ENCODE peak calls at places on chromosomes 7 and 10, in ten cellular contexts. One of them, this sample, is unnamed.

GRCh38 chr10:53918755-53919154 is 882.3 kb downstream of the PCDH15 start:
- DNase-seq in body of pancreas: no peak
- DNase-seq in transverse colon: no peak
- DNase-seq in breast epithelium: no peak
- DNase-seq in spleen: no peak
- DNase-seq in IMR-90: no peak
- DNase-seq in GM12878: no peak
- DNase-seq in gastrocnemius medialis: no peak
- DNase-seq in sigmoid colon: no peak
- DNase-seq in tibial nerve: no peak
- DNase-seq in this sample: no peak

GRCh38 chr10:4867109-4867519 is 41.1 kb downstream of the AKR1E2 start:
- DNase-seq in body of pancreas: no peak
- DNase-seq in transverse colon: no peak
- DNase-seq in breast epithelium: no peak
- DNase-seq in spleen: no peak
- DNase-seq in IMR-90: no peak
- DNase-seq in GM12878: no peak
- DNase-seq in gastrocnemius medialis: no peak
- DNase-seq in sigmoid colon: no peak
- DNase-seq in tibial nerve: no peak
- DNase-seq in this sample: no peak

GRCh38 chr7:18786196-18786727 is 290.7 kb downstream of the HDAC9 start:
- DNase-seq in body of pancreas: no peak
- DNase-seq in transverse colon: no peak
- DNase-seq in breast epithelium: no peak
- DNase-seq in spleen: no peak
- DNase-seq in IMR-90: no peak
- DNase-seq in GM12878: no peak
- DNase-seq in gastrocnemius medialis: no peak
- DNase-seq in sigmoid colon: no peak
- DNase-seq in tibial nerve: no peak
- DNase-seq in this sample: no peak

GRCh38 chr10:121131426-121132277 is 280.5 kb downstream of the WDR11 start:
- DNase-seq in body of pancreas: no peak
- DNase-seq in transverse colon: no peak
- DNase-seq in breast epithelium: no peak
- DNase-seq in spleen: no peak
- DNase-seq in IMR-90: no peak
- DNase-seq in GM12878: no peak
- DNase-seq in gastrocnemius medialis: no peak
- DNase-seq in sigmoid colon: no peak
- DNase-seq in tibial nerve: peak
- DNase-seq in this sample: no peak

GRCh38 chr10:43671659-43672555 is 23.2 kb upstream of the ZNF32 start:
- DNase-seq in body of pancreas: peak
- DNase-seq in transverse colon: peak
- DNase-seq in breast epithelium: peak
- DNase-seq in spleen: no peak
- DNase-seq in IMR-90: peak
- DNase-seq in GM12878: no peak
- DNase-seq in gastrocnemius medialis: peak
- DNase-seq in sigmoid colon: peak
- DNase-seq in tibial nerve: no peak
- DNase-seq in this sample: no peak

GRCh38 chr7:24756545-24756988 is 697 bp downstream of the GSDME start:
- DNase-seq in body of pancreas: no peak
- DNase-seq in transverse colon: no peak
- DNase-seq in breast epithelium: no peak
- DNase-seq in spleen: no peak
- DNase-seq in IMR-90: peak
- DNase-seq in GM12878: no peak
- DNase-seq in gastrocnemius medialis: no peak
- DNase-seq in sigmoid colon: no peak
- DNase-seq in tibial nerve: no peak
- DNase-seq in this sample: no peak

GRCh38 chr7:32378991-32379390 is 111.2 kb downstream of the LSM5 start:
- DNase-seq in body of pancreas: no peak
- DNase-seq in transverse colon: no peak
- DNase-seq in breast epithelium: no peak
- DNase-seq in spleen: no peak
- DNase-seq in IMR-90: no peak
- DNase-seq in GM12878: no peak
- DNase-seq in gastrocnemius medialis: no peak
- DNase-seq in sigmoid colon: no peak
- DNase-seq in tibial nerve: no peak
- DNase-seq in this sample: no peak

GRCh38 chr10:4303045-4303444 is 518.0 kb upstream of the KLF6 start:
- DNase-seq in body of pancreas: no peak
- DNase-seq in transverse colon: no peak
- DNase-seq in breast epithelium: no peak
- DNase-seq in spleen: no peak
- DNase-seq in IMR-90: peak
- DNase-seq in GM12878: no peak
- DNase-seq in gastrocnemius medialis: no peak
- DNase-seq in sigmoid colon: no peak
- DNase-seq in tibial nerve: no peak
- DNase-seq in this sample: no peak

DNA sequence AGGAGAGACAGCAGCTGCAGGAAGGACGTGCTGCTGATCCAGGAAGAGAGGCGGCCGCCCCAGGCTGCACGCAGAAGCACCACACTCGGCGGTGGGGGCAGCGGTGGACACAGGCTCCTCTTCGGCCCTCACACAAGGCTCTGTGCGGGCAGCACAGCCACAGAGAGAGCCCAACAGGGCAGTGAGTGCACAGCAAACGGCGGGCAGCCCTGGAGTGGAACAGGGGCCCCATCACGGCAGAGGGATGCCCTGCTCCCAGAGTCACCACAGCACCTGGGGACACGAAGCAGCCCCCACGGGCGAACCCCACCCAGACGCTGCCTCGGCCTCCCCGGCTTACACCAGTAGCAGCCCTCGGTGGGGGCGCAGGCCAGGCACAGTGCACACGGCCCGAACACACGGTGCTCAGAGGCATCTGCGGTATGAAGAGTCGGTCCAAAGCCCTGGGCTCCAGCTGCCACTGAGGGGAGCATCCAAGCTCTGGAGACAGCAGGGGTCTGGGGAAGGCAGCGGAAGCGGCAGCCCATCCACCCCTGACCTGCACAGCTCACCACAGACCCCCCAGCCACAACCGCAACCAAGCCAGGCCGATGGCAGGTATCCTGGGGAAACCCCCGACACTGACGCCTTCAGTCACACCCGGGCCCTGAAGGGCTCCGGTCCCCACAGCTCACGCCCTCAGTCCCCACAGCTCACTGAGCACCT is 16.8 kb downstream of the NUDT1 start:
- DNase-seq in body of pancreas: no peak
- DNase-seq in transverse colon: no peak
- DNase-seq in breast epithelium: no peak
- DNase-seq in spleen: peak
- DNase-seq in IMR-90: no peak
- DNase-seq in GM12878: peak
- DNase-seq in gastrocnemius medialis: no peak
- DNase-seq in sigmoid colon: no peak
- DNase-seq in tibial nerve: no peak
- DNase-seq in this sample: no peak
- TF ChIP-seq POLR2A in body of pancreas: no peak
- TF ChIP-seq POLR2A in transverse colon: no peak
- TF ChIP-seq POLR2A in breast epithelium: no peak
- TF ChIP-seq POLR2A in spleen: no peak
- TF ChIP-seq POLR2A in IMR-90: no peak
- TF ChIP-seq POLR2A in GM12878: no peak
- TF ChIP-seq POLR2A in gastrocnemius medialis: no peak
- TF ChIP-seq POLR2A in sigmoid colon: no peak
- TF ChIP-seq POLR2A in tibial nerve: no peak
- TF ChIP-seq POLR2A in this sample: no peak

GRCh38 chr10:103833731-103834365 is 21.5 kb downstream of the SH3PXD2A start:
- DNase-seq in body of pancreas: peak
- DNase-seq in transverse colon: peak
- DNase-seq in breast epithelium: no peak
- DNase-seq in spleen: peak
- DNase-seq in IMR-90: no peak
- DNase-seq in GM12878: no peak
- DNase-seq in gastrocnemius medialis: peak
- DNase-seq in sigmoid colon: peak
- DNase-seq in tibial nerve: peak
- DNase-seq in this sample: no peak
- H3K27ac ChIP-seq in body of pancreas: peak
- H3K27ac ChIP-seq in transverse colon: peak
- H3K27ac ChIP-seq in breast epithelium: peak
- H3K27ac ChIP-seq in spleen: peak
- H3K27ac ChIP-seq in IMR-90: no peak
- H3K27ac ChIP-seq in GM12878: no peak
- H3K27ac ChIP-seq in gastrocnemius medialis: peak
- H3K27ac ChIP-seq in sigmoid colon: peak
- H3K27ac ChIP-seq in tibial nerve: peak
- H3K27ac ChIP-seq in this sample: peak

GRCh38 chr7:134571101-134571500 is 22.2 kb downstream of the AKR1B15 start:
- DNase-seq in body of pancreas: no peak
- DNase-seq in transverse colon: no peak
- DNase-seq in breast epithelium: no peak
- DNase-seq in spleen: no peak
- DNase-seq in IMR-90: no peak
- DNase-seq in GM12878: no peak
- DNase-seq in gastrocnemius medialis: no peak
- DNase-seq in sigmoid colon: no peak
- DNase-seq in tibial nerve: no peak
- DNase-seq in this sample: no peak

GRCh38 chr7:134565643-134566136 is 16.8 kb downstream of the AKR1B15 start:
- DNase-seq in body of pancreas: no peak
- DNase-seq in transverse colon: no peak
- DNase-seq in breast epithelium: peak
- DNase-seq in spleen: no peak
- DNase-seq in IMR-90: peak
- DNase-seq in GM12878: no peak
- DNase-seq in gastrocnemius medialis: no peak
- DNase-seq in sigmoid colon: no peak
- DNase-seq in tibial nerve: no peak
- DNase-seq in this sample: no peak

GRCh38 chr7:134562136-134562535 is 13.2 kb downstream of the AKR1B15 start:
- DNase-seq in body of pancreas: no peak
- DNase-seq in transverse colon: no peak
- DNase-seq in breast epithelium: peak
- DNase-seq in spleen: no peak
- DNase-seq in IMR-90: peak
- DNase-seq in GM12878: no peak
- DNase-seq in gastrocnemius medialis: no peak
- DNase-seq in sigmoid colon: no peak
- DNase-seq in tibial nerve: no peak
- DNase-seq in this sample: no peak

GRCh38 chr7:134571746-134572461 is 23.0 kb downstream of the AKR1B15 start:
- DNase-seq in body of pancreas: no peak
- DNase-seq in transverse colon: no peak
- DNase-seq in breast epithelium: no peak
- DNase-seq in spleen: no peak
- DNase-seq in IMR-90: no peak
- DNase-seq in GM12878: no peak
- DNase-seq in gastrocnemius medialis: no peak
- DNase-seq in sigmoid colon: no peak
- DNase-seq in tibial nerve: no peak
- DNase-seq in this sample: no peak

DNA sequence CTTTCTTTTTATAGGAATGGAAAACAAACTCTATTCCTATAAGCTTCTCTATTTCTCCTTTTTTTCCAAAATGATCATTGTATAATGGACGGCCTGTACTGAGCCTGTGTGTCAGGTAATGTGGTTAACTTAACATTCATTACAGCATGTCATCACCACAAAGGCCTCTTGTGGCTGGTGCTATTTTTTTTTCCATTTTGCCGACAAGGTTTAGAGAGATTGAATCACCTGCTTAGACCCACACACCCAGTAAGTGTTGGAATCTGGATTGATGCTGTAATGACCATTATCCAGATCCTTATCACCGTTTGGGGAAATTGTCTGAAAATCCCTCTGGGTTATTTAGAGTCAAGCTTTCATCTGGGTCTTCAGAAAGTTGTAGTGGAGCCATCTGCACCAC is 18.5 kb downstream of the AKR1B15 start:
- DNase-seq in body of pancreas: no peak
- DNase-seq in transverse colon: no peak
- DNase-seq in breast epithelium: no peak
- DNase-seq in spleen: no peak
- DNase-seq in IMR-90: no peak
- DNase-seq in GM12878: no peak
- DNase-seq in gastrocnemius medialis: no peak
- DNase-seq in sigmoid colon: no peak
- DNase-seq in tibial nerve: no peak
- DNase-seq in this sample: no peak
- H3K4me3 ChIP-seq in body of pancreas: no peak
- H3K4me3 ChIP-seq in transverse colon: no peak
- H3K4me3 ChIP-seq in breast epithelium: no peak
- H3K4me3 ChIP-seq in spleen: no peak
- H3K4me3 ChIP-seq in IMR-90: no peak
- H3K4me3 ChIP-seq in GM12878: no peak
- H3K4me3 ChIP-seq in gastrocnemius medialis: no peak
- H3K4me3 ChIP-seq in sigmoid colon: no peak
- H3K4me3 ChIP-seq in tibial nerve: no peak
- H3K4me3 ChIP-seq in this sample: no peak

GRCh38 chr7:129094501-129094900 is 39.6 kb upstream of the TNPO3 start:
- DNase-seq in body of pancreas: no peak
- DNase-seq in transverse colon: no peak
- DNase-seq in breast epithelium: no peak
- DNase-seq in spleen: no peak
- DNase-seq in IMR-90: no peak
- DNase-seq in GM12878: no peak
- DNase-seq in gastrocnemius medialis: no peak
- DNase-seq in sigmoid colon: no peak
- DNase-seq in tibial nerve: no peak
- DNase-seq in this sample: no peak

GRCh38 chr7:129090307-129090907 is 35.5 kb upstream of the TNPO3 start:
- DNase-seq in body of pancreas: no peak
- DNase-seq in transverse colon: no peak
- DNase-seq in breast epithelium: no peak
- DNase-seq in spleen: no peak
- DNase-seq in IMR-90: no peak
- DNase-seq in GM12878: no peak
- DNase-seq in gastrocnemius medialis: no peak
- DNase-seq in sigmoid colon: no peak
- DNase-seq in tibial nerve: no peak
- DNase-seq in this sample: no peak

GRCh38 chr7:129093867-129094456 is 39.1 kb upstream of the TNPO3 start:
- DNase-seq in body of pancreas: no peak
- DNase-seq in transverse colon: no peak
- DNase-seq in breast epithelium: no peak
- DNase-seq in spleen: no peak
- DNase-seq in IMR-90: no peak
- DNase-seq in GM12878: no peak
- DNase-seq in gastrocnemius medialis: no peak
- DNase-seq in sigmoid colon: no peak
- DNase-seq in tibial nerve: no peak
- DNase-seq in this sample: no peak

GRCh38 chr7:129089521-129090212 is 34.8 kb upstream of the TNPO3 start:
- DNase-seq in body of pancreas: no peak
- DNase-seq in transverse colon: no peak
- DNase-seq in breast epithelium: no peak
- DNase-seq in spleen: no peak
- DNase-seq in IMR-90: no peak
- DNase-seq in GM12878: peak
- DNase-seq in gastrocnemius medialis: no peak
- DNase-seq in sigmoid colon: no peak
- DNase-seq in tibial nerve: no peak
- DNase-seq in this sample: no peak

DNA sequence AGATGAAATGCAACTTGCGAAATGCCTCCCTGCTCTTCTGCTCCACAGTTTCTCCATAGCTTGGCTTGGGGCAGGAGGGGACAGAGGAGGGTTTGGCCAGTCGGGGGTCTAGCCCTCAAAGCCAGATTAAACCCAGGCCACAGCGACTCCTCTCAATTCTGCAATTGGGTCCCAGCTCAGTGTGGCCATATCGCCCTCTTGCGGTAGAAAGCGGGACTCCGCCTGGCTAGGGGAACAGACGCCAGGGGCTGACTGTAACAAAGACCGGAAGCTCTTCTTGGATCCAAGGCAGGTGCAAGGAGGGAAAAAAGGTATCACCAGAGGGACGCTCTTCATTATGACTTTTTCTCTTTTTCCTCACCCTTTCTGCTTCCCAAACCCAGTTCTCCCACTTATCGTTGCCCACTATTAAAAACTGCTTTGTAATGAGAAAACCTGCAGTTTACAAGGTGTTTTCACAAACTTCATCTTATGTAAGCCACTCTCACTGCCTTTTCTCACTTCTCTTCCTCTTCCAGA is 36.6 kb upstream of the TNPO3 start:
- DNase-seq in body of pancreas: peak
- DNase-seq in transverse colon: peak
- DNase-seq in breast epithelium: peak
- DNase-seq in spleen: peak
- DNase-seq in IMR-90: peak
- DNase-seq in GM12878: peak
- DNase-seq in gastrocnemius medialis: peak
- DNase-seq in sigmoid colon: peak
- DNase-seq in tibial nerve: peak
- DNase-seq in this sample: peak
- TF ChIP-seq POLR2A in body of pancreas: no peak
- TF ChIP-seq POLR2A in transverse colon: no peak
- TF ChIP-seq POLR2A in breast epithelium: no peak
- TF ChIP-seq POLR2A in spleen: no peak
- TF ChIP-seq POLR2A in IMR-90: peak
- TF ChIP-seq POLR2A in GM12878: no peak
- TF ChIP-seq POLR2A in gastrocnemius medialis: no peak
- TF ChIP-seq POLR2A in sigmoid colon: no peak
- TF ChIP-seq POLR2A in tibial nerve: no peak
- TF ChIP-seq POLR2A in this sample: no peak

This sample was measured in esophagus squamous epithelium.